ENCODE peak calls at places on chromosome 9, in four cellular contexts. Z is H1, Q is mesendoderm, L is H9. B is an unnamed sample.

GRCh38 chr9:126327016-126327749 is 554 bp downstream of the MVB12B start:
- DNase-seq in Z (peak), Q (peak), L (peak), B (no peak)

GRCh38 chr9:91676042-91676441 is 252.4 kb upstream of the NFIL3 start:
- DNase-seq in Z (no peak), Q (no peak), L (no peak), B (no peak)

GRCh38 chr9:88076286-88077070 is 61.8 kb downstream of the SPATA31C2 start:
- DNase-seq in Z (peak), Q (peak), L (peak), B (peak)

GRCh38 chr9:69885474-69885929 is 64.9 kb downstream of the CFAP95 start:
- DNase-seq in Z (no peak), Q (peak), L (no peak), B (no peak)

GRCh38 chr9:114499528-114499927 is 5.7 kb downstream of the WHRN start:
- DNase-seq in Z (no peak), Q (no peak), L (no peak), B (no peak)

GRCh38 chr9:114321759-114322158 is 1.1 kb upstream of the ORM1 start:
- DNase-seq in Z (no peak), Q (no peak), L (no peak), B (peak)

GRCh38 chr9:108552459-108553040 is 303.2 kb downstream of the ACTL7B start:
- DNase-seq in Z (no peak), Q (no peak), L (no peak), B (peak)

GRCh38 chr9:15423328-15423985 is 781 bp downstream of the SNAPC3 start:
- DNase-seq in Z (no peak), Q (peak), L (no peak), B (peak)

GRCh38 chr9:88988796-88989641 is 2.2 kb upstream of the S1PR3 start:
- DNase-seq in Z (no peak), Q (no peak), L (no peak), B (peak)

GRCh38 chr9:124259273-124260078 is 1.7 kb downstream of the NEK6 start:
- DNase-seq in Z (no peak), Q (peak), L (no peak), B (peak)

GRCh38 chr9:78866228-78867132 is 569.6 kb downstream of the PSAT1 start:
- DNase-seq in Z (no peak), Q (peak), L (no peak), B (peak)

GRCh38 chr9:124078641-124079040 is 67.1 kb downstream of the LHX2 start:
- DNase-seq in Z (no peak), Q (peak), L (no peak), B (peak)

GRCh38 chr9:121242219-121242954 is 25.6 kb upstream of the GSN start:
- DNase-seq in Z (no peak), Q (no peak), L (no peak), B (peak)

GRCh38 chr9:95181845-95182244 is 135.7 kb downstream of the FANCC start:
- DNase-seq in Z (no peak), Q (no peak), L (no peak), B (no peak)

GRCh38 chr9:96486351-96487029 is 36.5 kb downstream of the HABP4 start:
- DNase-seq in Z (no peak), Q (no peak), L (no peak), B (peak)

GRCh38 chr9:38036359-38037084 is 32.5 kb downstream of the SHB start:
- DNase-seq in Z (no peak), Q (no peak), L (no peak), B (peak)

GRCh38 chr9:37870799-37871176 is 33.1 kb downstream of the SLC25A51 start:
- DNase-seq in Z (no peak), Q (no peak), L (no peak), B (no peak)

DNA sequence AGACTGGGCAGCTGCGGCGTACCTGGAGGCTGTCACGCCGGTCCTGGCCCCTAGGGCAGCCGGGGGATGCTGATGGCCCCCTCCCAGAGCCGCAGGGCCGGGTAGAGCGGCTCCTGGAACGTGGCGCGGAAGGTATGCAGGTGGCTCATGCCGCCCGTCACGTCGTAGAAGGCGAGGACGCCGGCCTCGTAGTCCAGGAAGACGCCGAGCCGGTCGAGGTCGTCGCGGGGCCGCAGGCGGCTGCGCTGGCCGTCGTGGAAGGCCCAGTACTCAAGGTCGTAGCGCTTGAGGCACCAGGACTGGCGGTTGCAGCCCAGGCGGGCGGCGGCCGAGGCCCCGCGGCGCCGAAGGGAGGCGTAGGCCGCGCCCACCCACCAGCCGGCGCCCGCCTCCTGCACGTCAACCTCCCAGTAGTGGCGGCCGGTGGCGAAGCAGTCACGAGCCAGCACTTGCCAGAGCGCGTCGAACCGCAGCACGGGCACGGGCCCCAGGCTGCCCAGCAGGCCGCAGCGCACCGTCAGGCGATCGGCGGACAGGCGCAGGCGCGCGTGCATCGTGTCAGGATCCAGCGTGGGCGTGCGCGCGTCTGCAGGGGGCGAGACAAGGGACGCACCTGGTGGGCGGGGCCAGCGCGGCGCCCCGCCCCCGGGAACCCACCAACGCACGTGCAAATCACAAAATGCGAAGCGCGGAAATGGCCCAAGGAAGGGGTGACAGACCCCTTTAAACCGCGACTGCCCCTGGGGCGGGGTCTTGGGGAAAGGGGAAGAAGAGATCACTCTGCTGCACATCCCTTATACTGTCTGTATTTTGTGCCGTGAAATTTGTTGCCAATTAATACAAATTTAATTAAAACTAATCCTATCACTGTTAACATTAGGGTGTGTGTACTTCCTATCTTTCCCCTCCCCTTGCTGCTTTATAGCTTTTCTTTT is 31.2 kb downstream of the NANS start:
- DNase-seq in Z (peak), Q (peak), L (peak), B (peak)
- H3K56ac ChIP-seq in Z (no peak), Q (peak), L (no peak), B (no peak)

DNA sequence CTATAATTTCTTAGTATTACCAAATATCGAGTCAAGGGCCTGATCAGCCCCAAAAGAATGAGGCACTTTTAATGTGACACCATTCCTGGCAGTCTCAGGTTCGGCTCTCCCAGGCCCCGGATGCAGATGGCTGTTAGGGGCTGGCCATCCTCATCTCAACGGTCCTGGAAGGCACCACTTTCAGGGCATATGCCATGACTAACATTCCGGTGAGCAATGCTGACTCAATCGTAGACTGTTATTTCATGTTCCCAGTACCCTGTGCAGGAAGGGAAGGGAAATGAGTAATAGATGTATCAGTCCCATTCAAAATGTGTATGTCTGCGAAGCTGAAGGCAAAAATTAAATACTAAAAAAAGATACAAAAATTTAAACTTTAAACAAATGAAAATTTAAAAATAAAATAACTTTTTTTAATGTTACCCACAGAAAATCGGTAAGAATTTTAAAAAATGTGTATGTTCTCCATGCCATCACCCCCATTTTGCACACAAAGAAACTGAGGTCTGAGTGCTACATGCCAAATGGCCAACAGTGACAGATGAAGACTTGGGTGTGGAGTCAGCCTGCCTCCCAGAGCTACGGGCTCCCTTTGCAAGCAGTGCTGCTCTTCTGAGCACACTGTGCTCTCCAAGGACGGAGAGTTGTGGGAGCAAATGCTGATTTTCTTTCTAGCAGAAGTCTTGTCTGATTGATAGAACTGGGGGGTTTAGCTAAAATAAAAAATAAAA is 79.0 kb downstream of the GLDC start:
- DNase-seq in Z (no peak), Q (peak), L (no peak), B (peak)
- H3K9ac ChIP-seq in Z (no peak), Q (no peak), L (no peak), B (peak)

GRCh38 chr9:127644943-127645342 is 32.9 kb downstream of the STXBP1 start:
- DNase-seq in Z (no peak), Q (peak), L (no peak), B (no peak)

GRCh38 chr9:127640908-127641545 is 28.9 kb downstream of the STXBP1 start:
- DNase-seq in Z (no peak), Q (no peak), L (no peak), B (no peak)

GRCh38 chr9:127637322-127637847 is 25.3 kb downstream of the STXBP1 start:
- DNase-seq in Z (no peak), Q (no peak), L (no peak), B (peak)

GRCh38 chr9:127644428-127644827 is 32.4 kb downstream of the STXBP1 start:
- DNase-seq in Z (no peak), Q (no peak), L (no peak), B (no peak)

GRCh38 chr9:127642047-127642740 is 30.1 kb downstream of the STXBP1 start:
- DNase-seq in Z (no peak), Q (no peak), L (no peak), B (no peak)
- H3K56ac ChIP-seq in Z (no peak), Q (no peak), L (no peak), B (no peak)

GRCh38 chr9:77162366-77162765 is 15.0 kb upstream of the VPS13A start:
- DNase-seq in Z (no peak), Q (no peak), L (no peak), B (no peak)

GRCh38 chr9:77163889-77164288 is 13.4 kb upstream of the VPS13A start:
- DNase-seq in Z (no peak), Q (no peak), L (no peak), B (peak)

GRCh38 chr9:77158772-77159513 is 18.4 kb upstream of the VPS13A start:
- DNase-seq in Z (no peak), Q (peak), L (no peak), B (peak)

GRCh38 chr9:77161191-77161590 is 16.1 kb upstream of the VPS13A start:
- DNase-seq in Z (no peak), Q (no peak), L (no peak), B (no peak)

DNA sequence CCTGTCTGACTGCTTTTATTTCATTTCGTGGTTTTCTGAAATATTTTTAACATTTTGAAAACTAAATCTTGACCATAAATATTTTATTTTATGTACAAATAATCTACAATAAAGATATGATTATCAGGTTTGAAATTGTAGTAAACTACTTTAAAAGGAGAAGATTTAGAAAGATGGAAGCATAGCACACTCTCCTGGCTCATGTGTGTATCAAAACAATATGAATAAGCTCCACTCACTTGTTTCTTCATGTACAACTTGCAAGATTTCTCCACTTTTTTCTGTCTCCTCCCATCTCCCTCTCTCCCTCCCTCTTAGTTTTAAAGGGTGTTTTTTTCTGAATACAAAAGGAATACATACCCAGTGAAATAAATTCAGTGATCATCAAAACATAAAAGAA is 15.4 kb upstream of the VPS13A start:
- DNase-seq in Z (no peak), Q (no peak), L (no peak), B (no peak)
- H3K9ac ChIP-seq in Z (no peak), Q (no peak), L (no peak), B (no peak)

GRCh38 chr9:6924988-6925563 is 167.3 kb downstream of the KDM4C start:
- DNase-seq in Z (no peak), Q (no peak), L (no peak), B (no peak)

GRCh38 chr9:6925841-6926240 is 168.1 kb downstream of the KDM4C start:
- DNase-seq in Z (no peak), Q (no peak), L (no peak), B (no peak)

GRCh38 chr9:6924149-6924548 is 166.4 kb downstream of the KDM4C start:
- DNase-seq in Z (no peak), Q (no peak), L (no peak), B (no peak)

GRCh38 chr9:6927838-6928237 is 170.1 kb downstream of the KDM4C start:
- DNase-seq in Z (no peak), Q (no peak), L (no peak), B (no peak)

DNA sequence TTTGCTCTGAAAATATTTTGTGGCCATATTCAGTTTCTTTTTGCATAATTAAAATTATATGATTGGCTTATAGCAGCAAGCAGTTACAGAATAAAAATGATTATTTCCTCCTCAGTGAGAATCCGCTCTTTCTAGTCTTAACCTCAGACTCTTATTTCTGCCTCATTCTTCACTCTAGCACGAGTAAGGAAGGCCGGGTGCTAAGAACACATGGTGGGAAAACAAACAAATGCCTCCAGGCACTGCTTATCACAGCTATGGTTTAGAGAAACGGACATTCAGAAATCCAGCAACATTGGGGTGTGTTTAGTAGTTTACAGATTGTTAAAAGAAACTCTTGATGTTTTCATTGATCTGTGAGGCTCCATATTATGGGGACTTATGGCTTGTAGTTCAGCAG is 168.7 kb downstream of the KDM4C start:
- DNase-seq in Z (no peak), Q (peak), L (no peak), B (no peak)
- H3K56ac ChIP-seq in Z (no peak), Q (no peak), L (no peak), B (no peak)

DNA sequence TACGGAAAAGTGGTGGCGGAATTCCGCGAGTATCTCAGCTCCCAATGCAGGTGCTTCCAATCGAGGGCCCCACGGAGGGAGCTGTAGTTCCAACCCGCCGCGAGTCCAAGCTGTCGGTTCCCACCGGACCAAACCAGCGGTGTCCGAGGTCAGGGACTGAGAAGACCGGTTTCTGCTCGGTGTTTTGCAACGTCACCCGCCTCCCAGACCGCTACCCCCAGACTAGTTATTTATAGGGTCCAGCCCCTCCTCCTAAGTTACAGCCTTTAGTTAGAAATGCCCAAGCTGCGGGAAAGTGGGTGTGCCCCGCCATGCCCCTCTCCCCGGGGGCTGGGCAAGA is 674 bp upstream of the MYORG start:
- DNase-seq in Z (no peak), Q (no peak), L (no peak), B (no peak)
- H3K9ac ChIP-seq in Z (peak), Q (peak), L (no peak), B (no peak)

B was measured in IMR-90.